ENCODE peak calls at places on chromosome 11, in four cellular contexts. T, Z, I and L are unnamed samples.
A peak's percentile ranks its signal among the peaks of the same experiment; 100 is the strongest.

GRCh38 chr11:117591316-117592039 is 205.5 kb downstream of the DSCAML1 start:
- DNase-seq in T (no peak), Z (no peak), I (no peak), L (no peak)

GRCh38 chr11:106381895-106382294 is 304.4 kb downstream of the AASDHPPT start:
- DNase-seq in T (no peak), Z (no peak), I (no peak), L (no peak)

GRCh38 chr11:64078294-64078693 is 42.6 kb downstream of the FLRT1 start:
- DNase-seq in T (no peak), Z (no peak), I (no peak), L (no peak)

GRCh38 chr11:34147581-34147980 is 42.2 kb downstream of the NAT10 start:
- DNase-seq in T (no peak), Z (no peak), I (no peak), L (no peak)

GRCh38 chr11:57354699-57355098 is 16.5 kb downstream of the P2RX3 start:
- DNase-seq in T (no peak), Z (no peak), I (no peak), L (no peak)

GRCh38 chr11:12042215-12042676 is 33.8 kb upstream of the DKK3 start:
- DNase-seq in T (peak; percentile 92), Z (peak; percentile 98), I (no peak), L (no peak)

GRCh38 chr11:113476553-113476952 is 1.4 kb upstream of the DRD2 start:
- DNase-seq in T (no peak), Z (no peak), I (no peak), L (no peak)

GRCh38 chr11:5923789-5924188 is 18.3 kb upstream of the OR56A3 start:
- DNase-seq in T (peak; percentile 20), Z (no peak), I (no peak), L (no peak)

GRCh38 chr11:65504671-65505433 is 6.0 kb downstream of the MALAT1 start:
- DNase-seq in T (no peak), Z (peak; percentile 63), I (no peak), L (no peak)

GRCh38 chr11:75792997-75793800 is 21.8 kb upstream of the UVRAG start:
- DNase-seq in T (no peak), Z (no peak), I (no peak), L (no peak)

GRCh38 chr11:19905280-19905853 is 192.7 kb downstream of the NAV2 start:
- DNase-seq in T (no peak), Z (peak; percentile 59), I (peak; percentile 33), L (no peak)

GRCh38 chr11:74989269-74989655 is 529 bp downstream of the NEU3 start:
- DNase-seq in T (peak; percentile 13), Z (no peak), I (no peak), L (peak; percentile 12)

GRCh38 chr11:15327786-15328231 is 213.1 kb downstream of the INSC start:
- DNase-seq in T (peak; percentile 27), Z (peak; percentile 68), I (peak; percentile 81), L (peak; percentile 28)

GRCh38 chr11:102453286-102453797 is 777 bp upstream of the TMEM123 start:
- DNase-seq in T (peak; percentile 49), Z (no peak), I (no peak), L (no peak)

GRCh38 chr11:23278121-23278520 is 417.8 kb upstream of the CCDC179 start:
- DNase-seq in T (peak; percentile 25), Z (peak; percentile 53), I (no peak), L (no peak)

GRCh38 chr11:70204466-70204799 is 1.3 kb downstream of the FADD start:
- DNase-seq in T (no peak), Z (no peak), I (no peak), L (no peak)

GRCh38 chr11:2204361-2205213 is 33.0 kb upstream of the TH start:
- DNase-seq in T (no peak), Z (no peak), I (no peak), L (no peak)

GRCh38 chr11:15199693-15200092 is 85.0 kb downstream of the INSC start:
- DNase-seq in T (peak; percentile 67), Z (peak; percentile 60), I (no peak), L (no peak)

GRCh38 chr11:2107521-2107920 is 31.7 kb downstream of the IGF2 start:
- DNase-seq in T (no peak), Z (no peak), I (no peak), L (no peak)

GRCh38 chr11:60951909-60952741 is at the start of gene SLC15A3:
- DNase-seq in T (no peak), Z (peak; percentile 65), I (no peak), L (no peak)

GRCh38 chr11:61917357-61918109 is at the start of gene RAB3IL1:
- DNase-seq in T (no peak), Z (peak; percentile 40), I (peak; percentile 56), L (no peak)

GRCh38 chr11:118691926-118692830 is 12.7 kb upstream of the TREH start:
- DNase-seq in T (peak; percentile 95), Z (peak; percentile 64), I (no peak), L (peak; percentile 93)

GRCh38 chr11:123461164-123461563 is 31.1 kb downstream of the GRAMD1B start:
- DNase-seq in T (no peak), Z (no peak), I (no peak), L (no peak)

GRCh38 chr11:3367221-3367620 is 11.7 kb downstream of the ZNF195 start:
- DNase-seq in T (no peak), Z (no peak), I (no peak), L (no peak)
- H3K9me3 ChIP-seq in T (peaks cover 45% of the 10 kb centered on the region), Z (peaks cover 97% of the 10 kb centered on the region), I (peaks cover 29% of the 10 kb centered on the region), L (peaks cover 42% of the 10 kb centered on the region)

DNA sequence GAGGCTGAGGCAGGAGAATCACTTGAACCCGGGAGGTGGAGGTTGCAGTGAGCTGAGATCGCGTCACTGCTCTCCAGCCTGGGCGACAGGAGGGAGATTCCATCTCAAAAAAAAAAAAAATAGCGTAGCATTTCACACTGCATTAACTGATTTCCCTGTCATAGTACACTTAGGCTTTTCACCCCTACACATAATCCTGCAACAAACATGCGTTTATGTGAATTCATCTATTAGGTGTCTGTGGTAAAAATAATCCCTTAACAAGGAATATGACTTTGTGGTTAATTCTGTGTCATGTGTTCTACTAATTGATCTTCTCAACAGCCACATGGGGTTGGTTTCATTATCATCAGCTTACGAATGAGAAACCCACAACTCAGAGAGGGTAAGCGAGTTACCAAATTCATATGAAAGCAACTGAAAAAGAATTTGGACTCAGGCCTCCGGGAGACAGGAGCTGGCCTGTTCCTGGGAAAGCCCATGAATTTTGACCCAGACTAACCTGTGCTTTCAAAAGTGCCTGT is 36.7 kb downstream of the KCNJ1 start:
- DNase-seq in T (no peak), Z (peak; percentile 4), I (no peak), L (peak; percentile 21)
- H3K9ac ChIP-seq in T (no peak overlapping the region), Z (peak overlapping the region; percentile 48), I (no peak overlapping the region), L (peak overlapping the region; percentile 29)

GRCh38 chr11:124622531-124623451 is at the start of gene TBRG1:
- DNase-seq in T (peak; percentile 82), Z (peak; percentile 96), I (peak; percentile 84), L (peak; percentile 89)

GRCh38 chr11:124623861-124624525 is 1.3 kb downstream of the TBRG1 start:
- DNase-seq in T (no peak), Z (peak; percentile 33), I (no peak), L (no peak)

GRCh38 chr11:124627546-124627945 is 4.9 kb downstream of the TBRG1 start:
- DNase-seq in T (no peak), Z (no peak), I (no peak), L (no peak)

GRCh38 chr11:124629961-124630360 is 7.3 kb downstream of the TBRG1 start:
- DNase-seq in T (no peak), Z (no peak), I (no peak), L (no peak)

GRCh38 chr11:124625504-124626168 is 3.0 kb downstream of the TBRG1 start:
- DNase-seq in T (no peak), Z (no peak), I (no peak), L (no peak)
- H3K36me3 ChIP-seq in T (peaks cover 28% of the 10 kb centered on the region), Z (peaks cover 50% of the 10 kb centered on the region), I (peaks cover 22% of the 10 kb centered on the region), L (peaks cover 51% of the 10 kb centered on the region)

DNA sequence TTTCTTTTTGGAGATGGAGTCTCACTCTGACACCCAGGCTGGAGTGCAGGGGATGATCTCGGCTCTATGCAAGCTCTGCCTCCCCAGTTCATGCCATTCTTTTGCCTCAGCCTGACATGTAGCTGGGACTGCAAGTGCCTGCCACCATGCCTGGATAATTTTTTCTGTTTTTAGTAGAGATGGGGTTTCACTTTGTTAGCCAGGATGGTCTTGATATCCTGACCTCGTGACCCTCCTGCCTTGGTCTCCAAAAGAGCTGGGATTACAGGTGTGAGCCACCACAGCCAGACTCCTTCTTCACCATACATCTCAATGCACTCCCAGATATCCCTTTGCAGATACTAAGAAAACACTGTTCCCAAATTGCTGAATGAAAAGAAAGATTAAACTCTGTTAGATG is 224.3 kb downstream of the OR4A5 start:
- DNase-seq in T (no peak), Z (no peak), I (no peak), L (no peak)
- H3K9me3 ChIP-seq in T (peaks cover 33% of the 10 kb centered on the region), Z (peaks cover 92% of the 10 kb centered on the region), I (peaks cover 4% of the 10 kb centered on the region), L (peaks cover 50% of the 10 kb centered on the region)

GRCh38 chr11:77159219-77159936 is 31.3 kb downstream of the MYO7A start:
- DNase-seq in T (no peak), Z (no peak), I (no peak), L (no peak)

GRCh38 chr11:77165066-77165465 is 37.0 kb downstream of the MYO7A start:
- DNase-seq in T (no peak), Z (no peak), I (no peak), L (no peak)

GRCh38 chr11:77166021-77166420 is 38.0 kb downstream of the MYO7A start:
- DNase-seq in T (no peak), Z (no peak), I (no peak), L (no peak)

GRCh38 chr11:77159937-77160495 is 32.0 kb downstream of the MYO7A start:
- DNase-seq in T (no peak), Z (no peak), I (no peak), L (no peak)

DNA sequence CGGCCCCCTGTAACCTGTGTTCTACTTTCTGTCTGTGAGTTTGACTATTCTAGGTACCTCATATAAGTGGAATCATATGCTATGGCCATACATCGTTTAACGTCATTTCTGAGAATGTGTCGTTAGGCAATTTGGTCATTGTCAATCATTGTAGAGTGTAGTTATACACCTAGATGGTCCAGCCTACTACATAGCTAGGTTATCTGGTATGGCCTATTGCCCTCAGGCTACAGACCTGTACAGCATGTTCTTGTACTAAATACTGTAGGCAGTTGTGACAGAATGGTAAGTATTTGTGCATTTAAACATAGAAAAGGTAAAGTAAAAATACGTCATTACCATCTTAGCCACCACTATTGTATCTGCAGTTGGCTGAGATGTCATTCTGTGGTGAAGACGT is 35.2 kb downstream of the MYO7A start:
- DNase-seq in T (no peak), Z (no peak), I (no peak), L (no peak)
- H3K9ac ChIP-seq in T (no peak overlapping the region), Z (no peak overlapping the region), I (no peak overlapping the region), L (no peak overlapping the region)